ENCODE peak calls at places on chromosome 20, in seven cellular contexts. L, B, C, D, S, F and J are unnamed samples.

GRCh38 chr20:7950387-7950786 is 10.1 kb upstream of the HAO1 start:
- DNase-seq in S (no peak), F (no peak), D (no peak), L (no peak), B (no peak), C (no peak), J (no peak)

GRCh38 chr20:11849976-11850670 is 67.6 kb upstream of the BTBD3 start:
- DNase-seq in B (peak; percentile 46), L (no peak), D (no peak), C (no peak), F (peak; percentile 3), S (peak; percentile 49), J (no peak)

GRCh38 chr20:1332749-1333300 is 3.9 kb upstream of the SDCBP2 start:
- DNase-seq in C (peak; percentile 3), S (no peak), F (no peak), L (no peak), B (no peak), D (no peak), J (no peak)

GRCh38 chr20:52852695-52853094 is 119.5 kb upstream of the TSHZ2 start:
- DNase-seq in D (no peak), C (no peak), B (no peak), S (no peak), F (no peak), L (no peak), J (no peak)

GRCh38 chr20:59669451-59669850 is 65.1 kb downstream of the PHACTR3 start:
- DNase-seq in F (no peak), B (no peak), S (no peak), D (no peak), L (no peak), C (no peak), J (no peak)

GRCh38 chr20:20364016-20364746 is 3.7 kb upstream of the INSM1 start:
- DNase-seq in L (no peak), D (no peak), S (no peak), C (no peak), B (no peak), F (no peak), J (no peak)

GRCh38 chr20:35009665-35010328 is 54.1 kb downstream of the MYH7B start:
- DNase-seq in S (no peak), D (no peak), B (no peak), F (no peak), C (no peak), L (no peak), J (no peak)

GRCh38 chr20:3890410-3890751 is 1.2 kb downstream of the PANK2 start:
- DNase-seq in B (no peak), S (no peak), D (peak; percentile 46), L (no peak), C (no peak), F (no peak), J (no peak)

GRCh38 chr20:25006431-25007167 is 14.0 kb upstream of the APMAP start:
- DNase-seq in D (no peak), C (no peak), B (peak; percentile 41), S (no peak), L (no peak), F (no peak), J (no peak)

GRCh38 chr20:4021905-4022304 is 6.5 kb upstream of the RNF24 start:
- DNase-seq in L (no peak), F (no peak), S (peak; percentile 45), D (no peak), B (no peak), C (no peak), J (no peak)

GRCh38 chr20:7146552-7147219 is 379.2 kb downstream of the BMP2 start:
- DNase-seq in F (no peak), D (no peak), C (no peak), S (no peak), L (no peak), B (peak; percentile 55), J (no peak)

GRCh38 chr20:23061262-23061661 is 11.8 kb upstream of the THBD start:
- DNase-seq in D (no peak), C (no peak), B (no peak), L (no peak), F (no peak), S (no peak), J (no peak)

GRCh38 chr20:6104493-6105188 is 18.2 kb downstream of the FERMT1 start:
- DNase-seq in C (no peak), F (no peak), D (no peak), B (no peak), L (no peak), S (peak; percentile 55), J (no peak)
- H3K4me3 ChIP-seq in C (no peak overlapping the region), F (no peak overlapping the region), D (no peak overlapping the region), B (no peak overlapping the region), L (no peak overlapping the region), S (no peak overlapping the region), J (no peak overlapping the region)

GRCh38 chr20:9506964-9507369 is 7.4 kb upstream of the LAMP5 start:
- DNase-seq in S (no peak), F (no peak), L (no peak), B (peak; percentile 44), C (no peak), D (no peak), J (no peak)

GRCh38 chr20:9501473-9501872 is 12.9 kb upstream of the LAMP5 start:
- DNase-seq in F (no peak), L (no peak), B (no peak), D (no peak), S (no peak), C (no peak), J (no peak)

GRCh38 chr20:9500121-9500911 is 14.1 kb upstream of the LAMP5 start:
- DNase-seq in S (no peak), L (peak; percentile 20), B (no peak), C (no peak), D (no peak), F (no peak), J (no peak)

GRCh38 chr20:9506337-9506821 is 8.0 kb upstream of the LAMP5 start:
- DNase-seq in L (no peak), B (no peak), C (no peak), S (no peak), D (no peak), F (no peak), J (no peak)

DNA sequence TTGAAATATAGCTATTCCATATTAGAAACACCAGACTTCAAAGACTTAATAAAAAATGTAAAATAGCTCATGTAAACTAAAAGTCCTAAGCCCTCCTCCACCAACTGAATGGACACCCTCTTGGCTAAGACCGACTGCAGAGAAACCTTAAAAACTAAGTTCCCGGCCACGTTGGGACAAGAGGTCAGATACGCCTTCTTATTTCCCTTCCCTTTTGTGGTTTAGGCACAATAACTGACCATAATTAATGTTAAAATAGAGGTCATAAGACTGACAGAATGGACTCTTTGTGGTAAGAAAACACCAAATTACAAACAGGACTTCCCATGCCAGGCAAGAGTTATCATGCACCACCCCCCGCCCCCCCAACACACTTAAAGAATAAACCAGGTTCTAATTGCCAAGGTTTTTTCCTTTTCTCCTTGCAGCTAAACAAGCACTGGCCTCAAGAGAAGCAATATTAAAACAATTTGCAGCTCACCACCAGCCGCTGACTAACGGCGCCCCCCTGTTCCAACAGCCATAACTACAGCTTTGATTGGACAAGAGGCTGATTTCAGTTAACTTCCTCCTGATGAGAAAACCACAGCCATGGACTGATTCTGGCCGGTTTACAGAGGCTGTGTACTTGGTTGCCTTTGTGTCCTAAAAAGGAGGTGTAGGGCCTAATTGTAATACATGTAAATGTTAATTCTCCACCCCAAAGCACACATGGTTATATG is 10.7 kb upstream of the LAMP5 start:
- DNase-seq in F (no peak), C (no peak), D (no peak), S (no peak), L (no peak), B (no peak), J (peak; percentile 88)
- TF ChIP-seq CTCF in F (no peak), C (no peak), D (no peak), S (no peak), L (no peak), B (no peak), J (peak; percentile 26)

GRCh38 chr20:6038256-6038655 is 15.6 kb downstream of the LRRN4 start:
- DNase-seq in S (no peak), F (no peak), B (no peak), C (peak; percentile 60), D (no peak), L (no peak), J (no peak)

GRCh38 chr20:6040540-6040939 is 13.3 kb downstream of the LRRN4 start:
- DNase-seq in B (no peak), C (no peak), F (no peak), L (no peak), D (no peak), S (no peak), J (no peak)

GRCh38 chr20:6041808-6042265 is 12.0 kb downstream of the LRRN4 start:
- DNase-seq in F (no peak), B (no peak), L (no peak), S (no peak), D (no peak), C (no peak), J (no peak)

GRCh38 chr20:6040958-6041807 is 12.7 kb downstream of the LRRN4 start:
- DNase-seq in C (no peak), F (no peak), L (no peak), S (no peak), D (no peak), B (peak; percentile 51), J (no peak)

DNA sequence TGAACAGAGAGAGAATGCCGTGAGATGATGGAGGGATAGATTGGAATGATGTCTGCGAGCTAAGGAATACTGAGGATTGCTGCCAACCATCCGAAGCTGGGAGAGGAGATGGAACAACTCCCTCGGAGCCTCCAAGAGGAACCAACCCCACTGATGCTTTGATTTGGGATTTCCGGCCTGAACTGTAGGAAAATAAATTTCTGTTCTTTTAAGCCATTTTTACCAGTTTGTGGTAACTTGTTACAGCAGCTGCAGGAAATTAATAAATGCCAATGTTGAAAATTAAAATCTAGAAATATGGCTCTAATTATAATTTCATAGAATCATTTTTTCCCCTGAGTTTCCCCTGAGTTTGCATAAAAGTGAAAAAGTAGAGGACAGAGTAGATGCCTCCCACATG is 14.1 kb downstream of the LRRN4 start:
- DNase-seq in L (no peak), F (no peak), B (no peak), D (no peak), C (no peak), S (no peak), J (no peak)
- H3K4me3 ChIP-seq in L (no peak overlapping the region), F (no peak overlapping the region), B (no peak overlapping the region), D (no peak overlapping the region), C (no peak overlapping the region), S (no peak overlapping the region), J (no peak overlapping the region)

GRCh38 chr20:41848180-41848579 is 230.0 kb upstream of the CHD6 start:
- DNase-seq in F (no peak), C (no peak), B (no peak), D (no peak), L (no peak), S (no peak), J (no peak)
- TF ChIP-seq CTCF in F (no peak), C (no peak), B (no peak), D (no peak), L (no peak), S (no peak), J (no peak)